ENCODE peak calls at places on chromosomes 2 and 18, in five cellular contexts. One of them, this sample, is unnamed.

GRCh38 chr18:48050176-48050575 is 119.7 kb upstream of the SMAD2 start:
- ATAC-seq in HepG2: no peak
- ATAC-seq in K562: no peak
- ATAC-seq in upper lobe of left lung: peak; percentile 66
- ATAC-seq in GM12878: no peak
- ATAC-seq in this sample: no peak

GRCh38 chr2:173652731-173653426 is 298.2 kb downstream of the CDCA7 start:
- ATAC-seq in HepG2: no peak
- ATAC-seq in K562: no peak
- ATAC-seq in upper lobe of left lung: peak; percentile 42
- ATAC-seq in GM12878: no peak
- ATAC-seq in this sample: no peak

GRCh38 chr18:64785686-64786085 is 636.8 kb upstream of the LINC00305 start:
- ATAC-seq in HepG2: no peak
- ATAC-seq in K562: no peak
- ATAC-seq in upper lobe of left lung: no peak
- ATAC-seq in GM12878: no peak
- ATAC-seq in this sample: no peak

GRCh38 chr2:152054593-152054992 is 44.3 kb downstream of the CACNB4 start:
- ATAC-seq in HepG2: no peak
- ATAC-seq in K562: no peak
- ATAC-seq in upper lobe of left lung: no peak
- ATAC-seq in GM12878: no peak
- ATAC-seq in this sample: no peak

GRCh38 chr2:30332791-30333453 is 101.6 kb downstream of the LBH start:
- ATAC-seq in HepG2: no peak
- ATAC-seq in K562: no peak
- ATAC-seq in upper lobe of left lung: no peak
- ATAC-seq in GM12878: peak; percentile 2
- ATAC-seq in this sample: no peak

GRCh38 chr18:5582849-5583667 is 39.3 kb upstream of the EPB41L3 start:
- ATAC-seq in HepG2: no peak
- ATAC-seq in K562: no peak
- ATAC-seq in upper lobe of left lung: peak; percentile 64
- ATAC-seq in GM12878: no peak
- ATAC-seq in this sample: peak; percentile 67

GRCh38 chr2:118932949-118933348 is 9.0 kb upstream of the MARCO start:
- ATAC-seq in HepG2: no peak
- ATAC-seq in K562: no peak
- ATAC-seq in upper lobe of left lung: no peak
- ATAC-seq in GM12878: no peak
- ATAC-seq in this sample: no peak

GRCh38 chr2:95677346-95677745 is 85.5 kb downstream of the TRIM43 start:
- ATAC-seq in HepG2: no peak
- ATAC-seq in K562: no peak
- ATAC-seq in upper lobe of left lung: no peak
- ATAC-seq in GM12878: no peak
- ATAC-seq in this sample: no peak

GRCh38 chr2:223641062-223641461 is 38.9 kb upstream of the SCG2 start:
- ATAC-seq in HepG2: no peak
- ATAC-seq in K562: peak; percentile 93
- ATAC-seq in upper lobe of left lung: no peak
- ATAC-seq in GM12878: no peak
- ATAC-seq in this sample: no peak

GRCh38 chr2:200922439-200922838 is 33.3 kb downstream of the NIF3L1 start:
- ATAC-seq in HepG2: no peak
- ATAC-seq in K562: no peak
- ATAC-seq in upper lobe of left lung: no peak
- ATAC-seq in GM12878: no peak
- ATAC-seq in this sample: no peak

GRCh38 chr2:234164499-234165409 is 114.3 kb downstream of the SPP2 start:
- ATAC-seq in HepG2: no peak
- ATAC-seq in K562: no peak
- ATAC-seq in upper lobe of left lung: peak; percentile 19
- ATAC-seq in GM12878: peak; percentile 72
- ATAC-seq in this sample: no peak

GRCh38 chr2:18519991-18520604 is 40.4 kb downstream of the RDH14 start:
- ATAC-seq in HepG2: peak; percentile 39
- ATAC-seq in K562: peak; percentile 36
- ATAC-seq in upper lobe of left lung: no peak
- ATAC-seq in GM12878: peak; percentile 37
- ATAC-seq in this sample: peak; percentile 28

GRCh38 chr2:189254268-189254883 is 74.8 kb upstream of the COL5A2 start:
- ATAC-seq in HepG2: peak; percentile 36
- ATAC-seq in K562: no peak
- ATAC-seq in upper lobe of left lung: no peak
- ATAC-seq in GM12878: peak; percentile 45
- ATAC-seq in this sample: peak; percentile 82

GRCh38 chr18:49647496-49648168 is 85.8 kb downstream of the LIPG start:
- ATAC-seq in HepG2: no peak
- ATAC-seq in K562: no peak
- ATAC-seq in upper lobe of left lung: no peak
- ATAC-seq in GM12878: no peak
- ATAC-seq in this sample: no peak

GRCh38 chr18:77397617-77398016 is 148.0 kb downstream of the GALR1 start:
- ATAC-seq in HepG2: no peak
- ATAC-seq in K562: no peak
- ATAC-seq in upper lobe of left lung: no peak
- ATAC-seq in GM12878: no peak
- ATAC-seq in this sample: no peak

GRCh38 chr2:71830497-71831207 is 317.0 kb downstream of the CYP26B1 start:
- ATAC-seq in HepG2: no peak
- ATAC-seq in K562: no peak
- ATAC-seq in upper lobe of left lung: no peak
- ATAC-seq in GM12878: no peak
- ATAC-seq in this sample: no peak

GRCh38 chr18:36776650-36777049 is 52.2 kb downstream of the TPGS2 start:
- ATAC-seq in HepG2: no peak
- ATAC-seq in K562: no peak
- ATAC-seq in upper lobe of left lung: no peak
- ATAC-seq in GM12878: no peak
- ATAC-seq in this sample: no peak

GRCh38 chr2:74261204-74261864 is 62.9 kb downstream of the MTHFD2 start:
- ATAC-seq in HepG2: peak; percentile 79
- ATAC-seq in K562: no peak
- ATAC-seq in upper lobe of left lung: no peak
- ATAC-seq in GM12878: no peak
- ATAC-seq in this sample: no peak

GRCh38 chr2:70785137-70785911 is 5.1 kb downstream of the FIGLA start:
- ATAC-seq in HepG2: peak; percentile 76
- ATAC-seq in K562: peak; percentile 96
- ATAC-seq in upper lobe of left lung: no peak
- ATAC-seq in GM12878: peak; percentile 72
- ATAC-seq in this sample: no peak

GRCh38 chr18:69128978-69129377 is 271.7 kb upstream of the DOK6 start:
- ATAC-seq in HepG2: no peak
- ATAC-seq in K562: no peak
- ATAC-seq in upper lobe of left lung: no peak
- ATAC-seq in GM12878: no peak
- ATAC-seq in this sample: no peak

GRCh38 chr2:55840460-55840859 is 83.1 kb downstream of the EFEMP1 start:
- ATAC-seq in HepG2: no peak
- ATAC-seq in K562: no peak
- ATAC-seq in upper lobe of left lung: no peak
- ATAC-seq in GM12878: peak; percentile 36
- ATAC-seq in this sample: no peak

GRCh38 chr18:7084766-7085080 is 32.9 kb downstream of the LAMA1 start:
- ATAC-seq in HepG2: no peak
- ATAC-seq in K562: no peak
- ATAC-seq in upper lobe of left lung: no peak
- ATAC-seq in GM12878: no peak
- ATAC-seq in this sample: peak; percentile 7

GRCh38 chr2:206798009-206798408 is 32.6 kb downstream of the FASTKD2 start:
- ATAC-seq in HepG2: no peak
- ATAC-seq in K562: no peak
- ATAC-seq in upper lobe of left lung: no peak
- ATAC-seq in GM12878: peak; percentile 66
- ATAC-seq in this sample: no peak

GRCh38 chr18:72922895-72923294 is 55.1 kb upstream of the NETO1 start:
- ATAC-seq in HepG2: no peak
- ATAC-seq in K562: no peak
- ATAC-seq in upper lobe of left lung: no peak
- ATAC-seq in GM12878: no peak
- ATAC-seq in this sample: no peak

GRCh38 chr2:207711750-207712487 is 479 bp downstream of the CCNYL1 start:
- ATAC-seq in HepG2: peak; percentile 33
- ATAC-seq in K562: peak; percentile 18
- ATAC-seq in upper lobe of left lung: peak; percentile 9
- ATAC-seq in GM12878: peak; percentile 35
- ATAC-seq in this sample: peak; percentile 20

GRCh38 chr2:61018319-61018750 is 280 bp upstream of the PUS10 start:
- ATAC-seq in HepG2: no peak
- ATAC-seq in K562: peak; percentile 36
- ATAC-seq in upper lobe of left lung: no peak
- ATAC-seq in GM12878: peak; percentile 5
- ATAC-seq in this sample: no peak

GRCh38 chr2:8144785-8145184 is 537.1 kb upstream of the ID2 start:
- ATAC-seq in HepG2: no peak
- ATAC-seq in K562: no peak
- ATAC-seq in upper lobe of left lung: no peak
- ATAC-seq in GM12878: no peak
- ATAC-seq in this sample: no peak

GRCh38 chr2:20212871-20213503 is 11.9 kb downstream of the SDC1 start:
- ATAC-seq in HepG2: peak; percentile 3
- ATAC-seq in K562: no peak
- ATAC-seq in upper lobe of left lung: peak; percentile 58
- ATAC-seq in GM12878: peak; percentile 2
- ATAC-seq in this sample: no peak
- H3K4me3 ChIP-seq in HepG2: no peak overlapping the region
- H3K4me3 ChIP-seq in K562: no peak overlapping the region
- H3K4me3 ChIP-seq in upper lobe of left lung: no peak overlapping the region
- H3K4me3 ChIP-seq in GM12878: peak overlapping the region; percentile 20
- H3K4me3 ChIP-seq in this sample: no peak overlapping the region

GRCh38 chr2:160381425-160381951 is 112.1 kb downstream of the RBMS1 start:
- ATAC-seq in HepG2: no peak
- ATAC-seq in K562: no peak
- ATAC-seq in upper lobe of left lung: no peak
- ATAC-seq in GM12878: no peak
- ATAC-seq in this sample: peak; percentile 34

GRCh38 chr2:160377204-160377995 is 116.2 kb downstream of the RBMS1 start:
- ATAC-seq in HepG2: peak; percentile 43
- ATAC-seq in K562: no peak
- ATAC-seq in upper lobe of left lung: no peak
- ATAC-seq in GM12878: no peak
- ATAC-seq in this sample: no peak

GRCh38 chr2:160380613-160381012 is 113.0 kb downstream of the RBMS1 start:
- ATAC-seq in HepG2: no peak
- ATAC-seq in K562: no peak
- ATAC-seq in upper lobe of left lung: no peak
- ATAC-seq in GM12878: no peak
- ATAC-seq in this sample: no peak

GRCh38 chr2:160379399-160379798 is 114.2 kb downstream of the RBMS1 start:
- ATAC-seq in HepG2: no peak
- ATAC-seq in K562: no peak
- ATAC-seq in upper lobe of left lung: no peak
- ATAC-seq in GM12878: no peak
- ATAC-seq in this sample: peak; percentile 66

DNA sequence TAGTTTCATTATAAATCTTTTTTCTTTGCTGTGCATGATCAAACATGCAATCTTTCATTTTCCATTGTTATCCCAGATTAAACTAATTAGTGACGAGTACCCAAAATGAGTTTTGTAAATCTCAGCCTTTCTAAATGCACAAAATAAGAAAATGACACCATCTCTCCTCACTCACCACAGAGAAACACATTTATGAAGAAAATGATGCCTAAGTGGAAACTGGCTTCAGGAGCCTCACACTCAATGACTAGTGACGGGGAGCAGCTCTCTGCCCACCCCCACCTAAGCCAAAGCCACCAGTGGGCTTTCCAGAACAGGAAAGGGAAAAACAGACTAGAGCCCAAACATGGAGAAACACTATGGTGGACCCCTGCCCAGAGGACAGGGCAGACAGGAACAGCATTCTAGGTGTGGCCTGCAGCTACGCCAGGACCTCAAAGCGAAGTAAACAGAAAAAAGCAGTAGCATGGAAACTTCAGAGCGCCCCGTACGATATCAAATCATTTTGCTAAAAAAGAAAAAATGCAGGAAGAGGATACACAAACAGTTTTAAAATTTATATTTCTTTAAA is 113.5 kb downstream of the RBMS1 start:
- ATAC-seq in HepG2: no peak
- ATAC-seq in K562: no peak
- ATAC-seq in upper lobe of left lung: no peak
- ATAC-seq in GM12878: no peak
- ATAC-seq in this sample: no peak
- TF ChIP-seq EP300 in HepG2: no peak
- TF ChIP-seq EP300 in K562: no peak
- TF ChIP-seq EP300 in upper lobe of left lung: no peak
- TF ChIP-seq EP300 in GM12878: no peak
- TF ChIP-seq EP300 in this sample: no peak

DNA sequence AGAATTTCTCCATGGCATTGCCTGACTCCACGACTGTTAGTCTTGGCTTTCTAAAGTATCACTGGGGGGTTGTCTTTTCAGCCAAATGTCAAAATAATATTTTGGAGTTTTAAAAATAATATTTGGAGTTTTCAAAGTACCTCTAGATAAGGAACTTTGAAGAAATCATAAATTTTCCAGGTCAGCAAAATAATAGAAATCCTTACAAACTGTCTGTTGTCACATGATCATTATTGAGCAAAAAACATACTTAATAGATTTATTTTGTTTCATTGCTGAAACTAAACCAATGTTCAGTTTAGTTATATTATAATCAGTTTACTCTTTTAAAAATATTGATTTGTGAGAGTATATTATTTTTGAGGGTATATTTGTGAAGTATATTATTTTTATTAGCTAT is 85.7 kb downstream of the APLF start:
- ATAC-seq in HepG2: no peak
- ATAC-seq in K562: no peak
- ATAC-seq in upper lobe of left lung: no peak
- ATAC-seq in GM12878: no peak
- ATAC-seq in this sample: no peak
- TF ChIP-seq POLR2AphosphoS5 in HepG2: no peak
- TF ChIP-seq POLR2AphosphoS5 in K562: no peak
- TF ChIP-seq POLR2AphosphoS5 in upper lobe of left lung: no peak
- TF ChIP-seq POLR2AphosphoS5 in GM12878: no peak
- TF ChIP-seq POLR2AphosphoS5 in this sample: no peak

DNA sequence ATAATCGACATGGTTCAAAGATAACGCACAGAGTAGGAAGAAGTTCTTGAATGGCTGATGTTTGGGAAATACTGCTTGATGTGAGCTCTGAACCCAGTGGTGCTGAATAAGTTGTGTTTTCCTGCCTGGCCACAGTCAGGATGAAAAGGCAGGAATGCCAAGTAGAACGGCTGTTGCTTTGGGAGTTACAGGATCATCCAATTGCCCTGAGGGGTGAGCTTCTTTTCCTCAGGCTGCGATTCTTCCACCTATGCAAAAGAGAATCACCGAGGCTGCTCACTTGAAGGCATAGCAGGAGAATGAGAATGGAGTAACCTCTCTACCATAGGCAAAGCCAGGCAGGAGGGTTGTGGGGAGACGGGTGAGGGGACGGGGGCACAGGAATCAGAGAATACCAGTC is 14.4 kb upstream of the IGFBP2 start:
- ATAC-seq in HepG2: no peak
- ATAC-seq in K562: no peak
- ATAC-seq in upper lobe of left lung: no peak
- ATAC-seq in GM12878: no peak
- ATAC-seq in this sample: no peak
- H3K4me3 ChIP-seq in HepG2: no peak overlapping the region
- H3K4me3 ChIP-seq in K562: no peak overlapping the region
- H3K4me3 ChIP-seq in upper lobe of left lung: no peak overlapping the region
- H3K4me3 ChIP-seq in GM12878: no peak overlapping the region
- H3K4me3 ChIP-seq in this sample: no peak overlapping the region

This sample was measured in gastroesophageal sphincter.